ENCODE peak calls at places on chromosomes 4 and X, in nine cellular contexts. C, K, A, F, L, G, O, N and Z are unnamed samples.

GRCh38 chr4:124697441-124697840 is 15.1 kb downstream of the ANKRD50 start:
- DNase-seq in C (no peak), K (no peak), A (no peak), F (no peak), L (no peak), G (no peak), O (no peak), N (no peak), Z (no peak)

GRCh38 chrX:10379848-10380247 is 223.1 kb downstream of the CLCN4 start:
- DNase-seq in C (no peak), K (no peak), A (no peak), F (no peak), L (no peak), G (no peak), O (no peak), N (no peak), Z (no peak)

GRCh38 chrX:18210470-18210869 is 10.2 kb downstream of the BEND2 start:
- DNase-seq in C (no peak), K (no peak), A (no peak), F (no peak), L (no peak), G (no peak), O (no peak), N (no peak), Z (no peak)

GRCh38 chr4:107050525-107051135 is 14.5 kb upstream of the DKK2 start:
- DNase-seq in C (no peak), K (peak; percentile 21), A (no peak), F (no peak), L (no peak), G (no peak), O (no peak), N (no peak), Z (no peak)

GRCh38 chrX:39613997-39614679 is 483.6 kb downstream of the BCOR start:
- DNase-seq in C (no peak), K (no peak), A (peak; percentile 46), F (no peak), L (no peak), G (no peak), O (no peak), N (no peak), Z (no peak)

GRCh38 chrX:136806891-136807410 is 26.2 kb upstream of the ARHGEF6 start:
- DNase-seq in C (no peak), K (no peak), A (no peak), F (no peak), L (no peak), G (no peak), O (no peak), N (no peak), Z (no peak)

GRCh38 chr4:69860007-69860406 is at the start of gene SULT1E1:
- DNase-seq in C (no peak), K (no peak), A (no peak), F (no peak), L (no peak), G (no peak), O (no peak), N (no peak), Z (no peak)

GRCh38 chr4:169050308-169050707 is 40.3 kb upstream of the CBR4 start:
- DNase-seq in C (no peak), K (no peak), A (no peak), F (no peak), L (no peak), G (no peak), O (peak; percentile 26), N (peak; percentile 36), Z (no peak)

GRCh38 chrX:24014388-24015018 is 12.5 kb downstream of the KLHL15 start:
- DNase-seq in C (no peak), K (no peak), A (peak; percentile 45), F (no peak), L (no peak), G (no peak), O (peak; percentile 22), N (no peak), Z (no peak)

GRCh38 chr4:102610007-102610406 is 108.8 kb downstream of the NFKB1 start:
- DNase-seq in C (no peak), K (no peak), A (no peak), F (no peak), L (no peak), G (no peak), O (no peak), N (no peak), Z (no peak)

GRCh38 chr4:110164251-110164650 is 34.2 kb downstream of the ELOVL6 start:
- DNase-seq in C (no peak), K (no peak), A (no peak), F (no peak), L (no peak), G (no peak), O (peak; percentile 28), N (no peak), Z (no peak)

DNA sequence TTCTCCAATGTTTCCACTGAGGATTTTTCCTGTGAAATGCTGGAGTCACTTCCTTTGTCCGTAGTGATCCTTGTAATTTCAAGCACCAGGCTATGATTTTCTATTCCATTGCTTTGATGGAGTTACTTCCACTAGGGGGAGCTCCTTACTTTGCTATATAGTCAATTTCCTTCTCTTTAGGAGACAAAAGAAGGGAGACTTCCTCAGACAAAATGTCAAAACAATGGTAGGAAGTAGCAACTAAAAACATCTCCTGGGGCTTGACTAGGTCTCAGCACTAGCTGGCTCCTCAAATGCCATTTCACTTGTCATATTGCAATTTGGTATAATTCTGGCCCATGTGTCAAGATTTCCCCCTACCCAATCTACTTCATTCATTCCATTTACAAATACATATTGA is 24.1 kb downstream of the ZCCHC12 start:
- DNase-seq in C (peak; percentile 36), K (peak; percentile 38), A (no peak), F (no peak), L (no peak), G (no peak), O (no peak), N (no peak), Z (no peak)
- TF ChIP-seq CTCF in C (peak; percentile 67), K (peak; percentile 64), A (peak; percentile 64), F (peak; percentile 49), L (peak; percentile 68), G (peak; percentile 62), O (peak; percentile 51), N (peak; percentile 29), Z (no peak)

DNA sequence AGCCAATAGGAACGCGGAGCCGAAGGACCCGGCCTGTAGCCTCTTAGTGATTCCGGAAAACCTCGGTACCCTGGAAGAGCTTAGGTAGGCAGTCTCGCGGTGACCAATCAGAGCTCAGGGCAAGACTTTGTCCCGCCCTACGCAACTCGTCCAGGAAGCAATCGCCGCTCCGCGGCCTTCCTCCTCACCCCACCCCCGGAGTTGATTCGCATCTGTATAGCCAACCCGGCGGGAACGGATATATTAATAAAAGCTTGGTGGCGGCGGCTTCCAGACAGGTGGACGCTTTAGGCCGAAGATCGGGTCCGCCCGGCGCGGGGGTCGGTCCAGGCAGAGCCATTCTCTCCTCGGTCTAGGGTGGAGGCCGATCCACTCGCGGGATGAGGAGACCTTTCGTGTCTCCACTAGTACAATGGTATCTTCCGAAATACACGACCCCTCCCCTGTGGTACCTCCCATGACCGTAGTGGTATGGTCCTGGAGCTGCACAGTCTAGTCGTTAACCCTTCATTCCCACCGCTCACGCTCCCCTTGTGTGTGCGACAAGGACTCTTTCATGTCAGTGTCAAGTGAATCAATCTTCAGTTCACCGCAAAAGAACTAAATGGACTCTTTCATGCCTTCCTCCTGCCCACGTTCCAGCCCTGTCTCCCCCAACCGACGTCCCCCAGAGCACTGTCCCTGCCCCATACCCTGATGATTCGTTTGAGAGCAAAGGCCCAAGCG is 24.2 kb upstream of the GLOD5 start:
- DNase-seq in C (peak; percentile 80), K (peak; percentile 95), A (peak; percentile 86), F (peak; percentile 97), L (peak; percentile 93), G (peak; percentile 89), O (peak; percentile 92), N (peak; percentile 87), Z (peak; percentile 89)
- TF ChIP-seq POLR2A in C (peak; percentile 61), K (peak; percentile 40), A (peak; percentile 70), F (peak; percentile 66), L (peak; percentile 38), G (no peak), O (peak; percentile 61), N (peak; percentile 53), Z (peak; percentile 51)

GRCh38 chr4:71270901-71271300 is 67.9 kb upstream of the SLC4A4 start:
- DNase-seq in C (no peak), K (peak; percentile 8), A (no peak), F (no peak), L (no peak), G (peak; percentile 33), O (peak; percentile 20), N (no peak), Z (no peak)
- TF ChIP-seq CTCF in C (no peak), K (peak; percentile 53), A (peak; percentile 41), F (no peak), L (no peak), G (peak; percentile 1), O (no peak), N (no peak), Z (peak; percentile 11)

DNA sequence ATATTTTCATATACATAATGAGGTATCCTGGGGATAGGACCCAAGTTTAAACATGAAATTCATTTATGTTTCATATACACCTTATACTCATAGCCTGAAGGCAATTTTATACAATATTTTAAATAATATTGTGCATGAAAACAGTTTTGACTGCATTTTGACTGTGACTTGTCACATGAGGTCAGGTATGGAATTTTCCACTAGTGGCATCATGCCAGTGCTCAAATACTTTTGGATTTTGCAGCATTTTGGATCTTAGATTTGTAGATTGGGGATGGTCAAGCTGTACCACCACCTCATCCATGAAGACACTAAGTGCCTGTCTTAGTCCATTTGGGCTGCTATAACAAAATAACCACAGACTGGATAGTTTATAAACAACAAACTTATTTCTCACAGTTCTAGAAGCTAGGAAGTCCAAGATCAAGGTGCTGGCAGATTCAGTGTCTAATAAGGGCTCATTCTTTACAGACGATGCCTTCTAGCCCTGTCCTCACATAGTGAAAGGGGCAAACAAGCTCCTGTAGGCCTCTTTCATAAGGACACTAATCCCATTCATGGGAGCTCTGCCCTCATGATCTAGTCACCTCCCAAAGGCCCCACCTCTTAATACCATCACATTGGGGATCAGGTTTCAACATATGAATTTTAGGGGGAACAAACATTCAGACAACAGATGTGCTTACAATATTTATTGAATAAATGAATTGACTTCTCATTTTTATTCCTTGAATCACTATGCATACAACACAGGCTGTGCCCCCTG is 9.4 kb downstream of the NUDT6 start:
- DNase-seq in C (no peak), K (no peak), A (no peak), F (no peak), L (no peak), G (no peak), O (no peak), N (no peak), Z (no peak)
- TF ChIP-seq POLR2A in C (no peak), K (no peak), A (no peak), F (no peak), L (no peak), G (no peak), O (no peak), N (no peak), Z (no peak)

DNA sequence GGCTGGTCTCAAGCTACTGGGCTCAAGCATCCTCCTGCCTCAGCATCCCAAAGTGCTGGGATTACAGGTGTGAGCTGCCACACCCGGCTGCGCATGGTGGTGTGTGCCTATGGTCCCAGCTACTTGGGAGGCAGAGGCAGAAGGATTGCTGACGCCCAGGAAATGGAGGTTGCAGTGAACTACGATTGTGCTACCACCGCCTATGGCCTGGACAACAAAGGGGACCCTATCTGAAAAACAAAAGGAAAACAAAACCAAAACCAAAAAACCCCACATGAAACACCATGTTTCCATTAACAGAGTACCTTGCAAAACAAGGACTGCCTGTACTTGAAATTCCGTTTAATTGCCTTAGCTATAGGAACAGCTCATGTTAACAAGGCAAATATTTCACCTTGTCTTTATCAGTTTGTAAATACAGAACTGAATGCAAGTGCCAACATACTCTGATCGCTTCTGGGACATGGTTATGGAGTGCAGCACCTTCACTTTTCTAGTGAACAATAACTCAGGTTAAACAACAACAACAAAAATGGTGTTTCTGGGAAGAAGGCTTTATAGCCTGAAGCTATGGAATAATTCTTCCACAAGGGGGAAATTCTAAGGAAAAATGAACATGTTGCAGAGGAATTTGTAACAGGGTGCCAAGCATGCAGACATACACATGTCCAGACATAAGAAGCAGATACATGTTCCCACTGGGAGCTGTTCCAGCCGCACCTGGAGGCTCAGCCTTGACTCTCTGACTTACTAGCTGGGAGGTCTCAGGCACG is 73.2 kb upstream of the STS start:
- DNase-seq in C (no peak), K (no peak), A (no peak), F (no peak), L (no peak), G (peak; percentile 63), O (no peak), N (no peak), Z (no peak)
- TF ChIP-seq CTCF in C (no peak), K (no peak), A (no peak), F (no peak), L (no peak), G (no peak), O (no peak), N (no peak), Z (no peak)